ENCODE peak calls at places on chromosome 6, in seven cellular contexts. N is prostate gland, Z is left ventricle myocardium inferior, I is stomach, R is neural progenitor cell, G is right lobe of liver, U is HTR-8/SVneo. O is an unnamed sample.

GRCh38 chr6:73704260-73704659 is 8.3 kb downstream of the CD109 start:
- DNase-seq in N (peak), G (no peak), U (peak), R (no peak), Z (no peak), I (no peak), O (no peak)

GRCh38 chr6:71510057-71510713 is 221.6 kb downstream of the OGFRL1 start:
- DNase-seq in I (peak), R (peak), Z (peak), U (peak), G (peak), N (peak), O (no peak)

GRCh38 chr6:34021839-34022190 is 124.1 kb downstream of the GRM4 start:
- DNase-seq in Z (no peak), R (no peak), U (no peak), N (peak), G (no peak), I (peak), O (no peak)

GRCh38 chr6:25627001-25627400 is 25.0 kb upstream of the SCGN start:
- DNase-seq in Z (no peak), U (no peak), G (no peak), I (no peak), N (no peak), R (no peak), O (no peak)

GRCh38 chr6:45921703-45922270 is 93.9 kb downstream of the CLIC5 start:
- DNase-seq in R (no peak), N (no peak), I (no peak), G (no peak), Z (no peak), U (no peak), O (no peak)

GRCh38 chr6:3409699-3410384 is 47.0 kb downstream of the SLC22A23 start:
- DNase-seq in Z (no peak), U (no peak), G (peak), R (no peak), I (peak), N (peak), O (no peak)

GRCh38 chr6:84141506-84141905 is 85.9 kb downstream of the CEP162 start:
- DNase-seq in G (no peak), N (no peak), Z (no peak), U (no peak), R (no peak), I (no peak), O (no peak)

GRCh38 chr6:14772188-14772587 is 473.7 kb upstream of the JARID2 start:
- DNase-seq in N (no peak), R (no peak), U (no peak), G (no peak), Z (no peak), I (no peak), O (no peak)

GRCh38 chr6:44696099-44696498 is 308.6 kb downstream of the CDC5L start:
- DNase-seq in N (no peak), G (no peak), R (no peak), I (no peak), Z (no peak), U (no peak), O (no peak)

GRCh38 chr6:119627908-119628669 is 278.5 kb upstream of the MAN1A1 start:
- DNase-seq in N (no peak), Z (no peak), U (no peak), I (no peak), R (no peak), G (no peak), O (no peak)

GRCh38 chr6:14865609-14866100 is 380.2 kb upstream of the JARID2 start:
- DNase-seq in I (no peak), N (no peak), G (no peak), R (no peak), U (no peak), Z (no peak), O (no peak)

GRCh38 chr6:109447878-109448555 is 7.5 kb downstream of the SMPD2 start:
- DNase-seq in N (no peak), R (no peak), Z (no peak), I (peak), U (no peak), G (no peak), O (no peak)

GRCh38 chr6:121932071-121933009 is 467.1 kb upstream of the HSF2 start:
- DNase-seq in I (no peak), N (no peak), U (peak), G (no peak), Z (peak), R (peak), O (no peak)

GRCh38 chr6:106110167-106110826 is 24.2 kb downstream of the PRDM1 start:
- DNase-seq in G (no peak), N (no peak), I (peak), U (no peak), Z (no peak), R (no peak), O (no peak)

GRCh38 chr6:105618247-105618646 is 215.4 kb upstream of the PREP start:
- DNase-seq in I (no peak), R (no peak), G (no peak), Z (no peak), U (no peak), N (no peak), O (no peak)

O was measured in omental fat pad.